ENCODE peak calls at places on chromosomes 5 and 9, in eight cellular contexts. One of them, this sample, is unnamed.

GRCh38 chr9:137297060-137297664 is 4.9 kb downstream of the NRARP start:
- DNase-seq in ACHN: no peak
- DNase-seq in activated B cell treated with CpG ODN at 0.5 μM for 24 hours: no peak
- DNase-seq in ureter: no peak
- DNase-seq in stimulated activated CD4-positive, alpha-beta T cell treated with anti-CD3 and anti-CD28 coated beads, Interleukin-15, amount 100 ng/mL, for 24 hours: no peak
- DNase-seq in HuH-7: no peak
- DNase-seq in fibroblast of lung: no peak
- DNase-seq in WTC11: peak
- DNase-seq in this sample: no peak

GRCh38 chr9:108704156-108704852 is 151.5 kb downstream of the ACTL7B start:
- DNase-seq in ACHN: no peak
- DNase-seq in activated B cell treated with CpG ODN at 0.5 μM for 24 hours: no peak
- DNase-seq in ureter: no peak
- DNase-seq in stimulated activated CD4-positive, alpha-beta T cell treated with anti-CD3 and anti-CD28 coated beads, Interleukin-15, amount 100 ng/mL, for 24 hours: no peak
- DNase-seq in HuH-7: no peak
- DNase-seq in fibroblast of lung: peak
- DNase-seq in WTC11: no peak
- DNase-seq in this sample: peak

GRCh38 chr9:135905380-135906282 is 1.7 kb downstream of the CAMSAP1 start:
- DNase-seq in ACHN: peak
- DNase-seq in activated B cell treated with CpG ODN at 0.5 μM for 24 hours: no peak
- DNase-seq in ureter: no peak
- DNase-seq in stimulated activated CD4-positive, alpha-beta T cell treated with anti-CD3 and anti-CD28 coated beads, Interleukin-15, amount 100 ng/mL, for 24 hours: peak
- DNase-seq in HuH-7: no peak
- DNase-seq in fibroblast of lung: peak
- DNase-seq in WTC11: no peak
- DNase-seq in this sample: no peak

GRCh38 chr5:178223828-178224335 is 8.7 kb downstream of the PHYKPL start:
- DNase-seq in ACHN: no peak
- DNase-seq in activated B cell treated with CpG ODN at 0.5 μM for 24 hours: no peak
- DNase-seq in ureter: no peak
- DNase-seq in stimulated activated CD4-positive, alpha-beta T cell treated with anti-CD3 and anti-CD28 coated beads, Interleukin-15, amount 100 ng/mL, for 24 hours: no peak
- DNase-seq in HuH-7: no peak
- DNase-seq in fibroblast of lung: no peak
- DNase-seq in WTC11: peak
- DNase-seq in this sample: no peak

GRCh38 chr5:31581498-31582099 is 49.5 kb downstream of the C5orf22 start:
- DNase-seq in ACHN: peak
- DNase-seq in activated B cell treated with CpG ODN at 0.5 μM for 24 hours: no peak
- DNase-seq in ureter: no peak
- DNase-seq in stimulated activated CD4-positive, alpha-beta T cell treated with anti-CD3 and anti-CD28 coated beads, Interleukin-15, amount 100 ng/mL, for 24 hours: no peak
- DNase-seq in HuH-7: no peak
- DNase-seq in fibroblast of lung: peak
- DNase-seq in WTC11: no peak
- DNase-seq in this sample: peak

GRCh38 chr5:180380441-180380840 is 27.3 kb upstream of the GFPT2 start:
- DNase-seq in ACHN: no peak
- DNase-seq in activated B cell treated with CpG ODN at 0.5 μM for 24 hours: no peak
- DNase-seq in ureter: no peak
- DNase-seq in stimulated activated CD4-positive, alpha-beta T cell treated with anti-CD3 and anti-CD28 coated beads, Interleukin-15, amount 100 ng/mL, for 24 hours: no peak
- DNase-seq in HuH-7: no peak
- DNase-seq in fibroblast of lung: no peak
- DNase-seq in WTC11: no peak
- DNase-seq in this sample: no peak

GRCh38 chr5:74765201-74765600 is 1.7 kb downstream of the GFM2 start:
- DNase-seq in ACHN: no peak
- DNase-seq in activated B cell treated with CpG ODN at 0.5 μM for 24 hours: no peak
- DNase-seq in ureter: no peak
- DNase-seq in stimulated activated CD4-positive, alpha-beta T cell treated with anti-CD3 and anti-CD28 coated beads, Interleukin-15, amount 100 ng/mL, for 24 hours: no peak
- DNase-seq in HuH-7: no peak
- DNase-seq in fibroblast of lung: no peak
- DNase-seq in WTC11: no peak
- DNase-seq in this sample: no peak

GRCh38 chr5:56412601-56413379 is 179.7 kb upstream of the ANKRD55 start:
- DNase-seq in ACHN: no peak
- DNase-seq in activated B cell treated with CpG ODN at 0.5 μM for 24 hours: peak
- DNase-seq in ureter: peak
- DNase-seq in stimulated activated CD4-positive, alpha-beta T cell treated with anti-CD3 and anti-CD28 coated beads, Interleukin-15, amount 100 ng/mL, for 24 hours: peak
- DNase-seq in HuH-7: no peak
- DNase-seq in fibroblast of lung: no peak
- DNase-seq in WTC11: no peak
- DNase-seq in this sample: no peak

GRCh38 chr5:41418220-41419031 is 92.0 kb downstream of the PLCXD3 start:
- DNase-seq in ACHN: no peak
- DNase-seq in activated B cell treated with CpG ODN at 0.5 μM for 24 hours: no peak
- DNase-seq in ureter: no peak
- DNase-seq in stimulated activated CD4-positive, alpha-beta T cell treated with anti-CD3 and anti-CD28 coated beads, Interleukin-15, amount 100 ng/mL, for 24 hours: no peak
- DNase-seq in HuH-7: no peak
- DNase-seq in fibroblast of lung: peak
- DNase-seq in WTC11: peak
- DNase-seq in this sample: no peak

GRCh38 chr5:163489055-163489744 is 16.2 kb upstream of the MAT2B start:
- DNase-seq in ACHN: peak
- DNase-seq in activated B cell treated with CpG ODN at 0.5 μM for 24 hours: no peak
- DNase-seq in ureter: no peak
- DNase-seq in stimulated activated CD4-positive, alpha-beta T cell treated with anti-CD3 and anti-CD28 coated beads, Interleukin-15, amount 100 ng/mL, for 24 hours: no peak
- DNase-seq in HuH-7: no peak
- DNase-seq in fibroblast of lung: peak
- DNase-seq in WTC11: peak
- DNase-seq in this sample: no peak

GRCh38 chr9:90546200-90546599 is 96.4 kb downstream of the DIRAS2 start:
- DNase-seq in ACHN: peak
- DNase-seq in activated B cell treated with CpG ODN at 0.5 μM for 24 hours: no peak
- DNase-seq in ureter: no peak
- DNase-seq in stimulated activated CD4-positive, alpha-beta T cell treated with anti-CD3 and anti-CD28 coated beads, Interleukin-15, amount 100 ng/mL, for 24 hours: no peak
- DNase-seq in HuH-7: no peak
- DNase-seq in fibroblast of lung: peak
- DNase-seq in WTC11: no peak
- DNase-seq in this sample: peak

GRCh38 chr5:143887901-143888648 is 76.1 kb downstream of the HMHB1 start:
- DNase-seq in ACHN: peak
- DNase-seq in activated B cell treated with CpG ODN at 0.5 μM for 24 hours: no peak
- DNase-seq in ureter: no peak
- DNase-seq in stimulated activated CD4-positive, alpha-beta T cell treated with anti-CD3 and anti-CD28 coated beads, Interleukin-15, amount 100 ng/mL, for 24 hours: no peak
- DNase-seq in HuH-7: no peak
- DNase-seq in fibroblast of lung: peak
- DNase-seq in WTC11: no peak
- DNase-seq in this sample: peak

GRCh38 chr5:149552761-149553160 is 1.5 kb upstream of the CSNK1A1 start:
- DNase-seq in ACHN: no peak
- DNase-seq in activated B cell treated with CpG ODN at 0.5 μM for 24 hours: no peak
- DNase-seq in ureter: no peak
- DNase-seq in stimulated activated CD4-positive, alpha-beta T cell treated with anti-CD3 and anti-CD28 coated beads, Interleukin-15, amount 100 ng/mL, for 24 hours: no peak
- DNase-seq in HuH-7: no peak
- DNase-seq in fibroblast of lung: no peak
- DNase-seq in WTC11: no peak
- DNase-seq in this sample: no peak

GRCh38 chr9:16873131-16873787 is 2.8 kb upstream of the BNC2 start:
- DNase-seq in ACHN: no peak
- DNase-seq in activated B cell treated with CpG ODN at 0.5 μM for 24 hours: no peak
- DNase-seq in ureter: no peak
- DNase-seq in stimulated activated CD4-positive, alpha-beta T cell treated with anti-CD3 and anti-CD28 coated beads, Interleukin-15, amount 100 ng/mL, for 24 hours: no peak
- DNase-seq in HuH-7: no peak
- DNase-seq in fibroblast of lung: peak
- DNase-seq in WTC11: no peak
- DNase-seq in this sample: no peak